ENCODE peak calls at places on chromosomes 3 and 15, in ten cellular contexts. I, J, S, E, R, T, W, M, C and L are unnamed samples.

GRCh38 chr3:43606274-43606673 is 15.5 kb downstream of the ANO10 start:
- DNase-seq in I (no peak), J (peak), S (no peak), E (no peak), R (no peak), T (no peak), W (no peak), M (no peak), C (no peak), L (no peak)

GRCh38 chr3:154540950-154541604 is 111.1 kb upstream of the GPR149 start:
- DNase-seq in I (no peak), J (no peak), S (no peak), E (no peak), R (no peak), T (no peak), W (no peak), M (no peak), C (peak), L (no peak)

GRCh38 chr3:186239321-186239720 is 122.7 kb downstream of the DGKG start:
- DNase-seq in I (no peak), J (peak), S (peak), E (no peak), R (peak), T (no peak), W (peak), M (no peak), C (peak), L (no peak)

GRCh38 chr15:77819271-77819806 is 186.6 kb upstream of the LINGO1 start:
- DNase-seq in I (no peak), J (peak), S (no peak), E (no peak), R (no peak), T (no peak), W (no peak), M (no peak), C (no peak), L (no peak)

GRCh38 chr3:48896991-48897390 is 1.7 kb downstream of the SLC25A20 start:
- DNase-seq in I (no peak), J (no peak), S (no peak), E (no peak), R (peak), T (peak), W (no peak), M (no peak), C (no peak), L (no peak)

GRCh38 chr15:76991741-76992645 is 2.9 kb upstream of the PSTPIP1 start:
- DNase-seq in I (no peak), J (no peak), S (no peak), E (no peak), R (no peak), T (no peak), W (no peak), M (no peak), C (no peak), L (no peak)

GRCh38 chr3:107251819-107252218 is 125.4 kb upstream of the CCDC54 start:
- DNase-seq in I (no peak), J (no peak), S (no peak), E (no peak), R (no peak), T (no peak), W (no peak), M (no peak), C (no peak), L (no peak)

GRCh38 chr3:94036909-94037507 is 8.6 kb upstream of the STX19 start:
- DNase-seq in I (peak), J (peak), S (peak), E (no peak), R (peak), T (peak), W (no peak), M (peak), C (peak), L (no peak)

GRCh38 chr3:67653425-67654098 is 850 bp downstream of the SUCLG2 start:
- DNase-seq in I (peak), J (no peak), S (no peak), E (no peak), R (no peak), T (peak), W (no peak), M (no peak), C (peak), L (no peak)

GRCh38 chr15:59885832-59886231 is 118.3 kb upstream of the FOXB1 start:
- DNase-seq in I (no peak), J (no peak), S (no peak), E (no peak), R (no peak), T (no peak), W (no peak), M (peak), C (peak), L (no peak)

GRCh38 chr3:122410639-122411038 is 5.2 kb downstream of the WDR5B start:
- DNase-seq in I (no peak), J (no peak), S (no peak), E (no peak), R (no peak), T (no peak), W (no peak), M (no peak), C (no peak), L (no peak)

GRCh38 chr3:126621627-126622345 is 33.1 kb downstream of the TXNRD3 start:
- DNase-seq in I (peak), J (no peak), S (peak), E (no peak), R (peak), T (no peak), W (no peak), M (peak), C (peak), L (no peak)

GRCh38 chr3:160279657-160280056 is 54.4 kb downstream of the C3orf80 start:
- DNase-seq in I (no peak), J (no peak), S (no peak), E (no peak), R (no peak), T (no peak), W (no peak), M (no peak), C (no peak), L (no peak)

GRCh38 chr3:5020262-5020722 is 41.1 kb downstream of the BHLHE40 start:
- DNase-seq in I (no peak), J (no peak), S (no peak), E (no peak), R (no peak), T (no peak), W (no peak), M (no peak), C (no peak), L (no peak)

GRCh38 chr15:77456746-77457618 is 36.3 kb downstream of the HMG20A start:
- DNase-seq in I (peak), J (no peak), S (peak), E (no peak), R (peak), T (no peak), W (no peak), M (no peak), C (no peak), L (no peak)

GRCh38 chr3:177482048-177482741 is 284.9 kb upstream of the TBL1XR1 start:
- DNase-seq in I (no peak), J (no peak), S (peak), E (no peak), R (peak), T (no peak), W (no peak), M (no peak), C (no peak), L (no peak)

GRCh38 chr15:83848315-83849050 is 194.6 kb downstream of the ADAMTSL3 start:
- DNase-seq in I (peak), J (no peak), S (peak), E (no peak), R (peak), T (no peak), W (no peak), M (peak), C (peak), L (no peak)

GRCh38 chr3:193987186-193987585 is 148.8 kb upstream of the HES1 start:
- DNase-seq in I (no peak), J (no peak), S (peak), E (no peak), R (no peak), T (no peak), W (no peak), M (no peak), C (no peak), L (no peak)

GRCh38 chr3:78186404-78186803 is 1146.5 kb downstream of the ROBO2 start:
- DNase-seq in I (no peak), J (peak), S (no peak), E (no peak), R (no peak), T (no peak), W (no peak), M (no peak), C (no peak), L (no peak)

GRCh38 chr3:46517016-46517770 is 19.4 kb downstream of the RTP3 start:
- DNase-seq in I (peak), J (no peak), S (peak), E (no peak), R (peak), T (no peak), W (no peak), M (peak), C (peak), L (peak)

GRCh38 chr15:25693321-25694237 is 169.5 kb downstream of the ATP10A start:
- DNase-seq in I (peak), J (peak), S (peak), E (peak), R (peak), T (no peak), W (no peak), M (no peak), C (peak), L (no peak)

GRCh38 chr3:177731644-177732268 is 534.5 kb upstream of the TBL1XR1 start:
- DNase-seq in I (peak), J (no peak), S (peak), E (no peak), R (peak), T (no peak), W (no peak), M (peak), C (peak), L (peak)

GRCh38 chr3:150249776-150250175 is 158.3 kb upstream of the TSC22D2 start:
- DNase-seq in I (no peak), J (no peak), S (no peak), E (no peak), R (no peak), T (no peak), W (no peak), M (no peak), C (no peak), L (no peak)

GRCh38 chr3:69463546-69463945 is 77.7 kb upstream of the FRMD4B start:
- DNase-seq in I (no peak), J (no peak), S (no peak), E (no peak), R (no peak), T (no peak), W (no peak), M (no peak), C (peak), L (no peak)

GRCh38 chr3:94429517-94429916 is 366.7 kb downstream of the NSUN3 start:
- DNase-seq in I (peak), J (no peak), S (no peak), E (no peak), R (no peak), T (no peak), W (no peak), M (no peak), C (peak), L (no peak)

GRCh38 chr3:127809211-127809610 is 13.1 kb downstream of the MGLL start:
- DNase-seq in I (no peak), J (no peak), S (no peak), E (no peak), R (no peak), T (no peak), W (no peak), M (no peak), C (no peak), L (no peak)

GRCh38 chr3:161423911-161424522 is 52.7 kb upstream of the SPTSSB start:
- DNase-seq in I (peak), J (peak), S (peak), E (no peak), R (peak), T (peak), W (no peak), M (peak), C (peak), L (no peak)
- TF ChIP-seq CTCF in I (peak), J (peak), S (peak), E (peak), R (peak), T (peak), W (peak), M (peak), C (peak), L (peak)

GRCh38 chr15:48667701-48668100 is 22.2 kb upstream of the FBN1 start:
- DNase-seq in I (peak), J (no peak), S (peak), E (no peak), R (peak), T (no peak), W (no peak), M (no peak), C (peak), L (no peak)
- H3K4me3 ChIP-seq in I (no peak), J (no peak), S (no peak), E (no peak), R (no peak), T (no peak), W (no peak), M (no peak), C (no peak), L (no peak)

DNA sequence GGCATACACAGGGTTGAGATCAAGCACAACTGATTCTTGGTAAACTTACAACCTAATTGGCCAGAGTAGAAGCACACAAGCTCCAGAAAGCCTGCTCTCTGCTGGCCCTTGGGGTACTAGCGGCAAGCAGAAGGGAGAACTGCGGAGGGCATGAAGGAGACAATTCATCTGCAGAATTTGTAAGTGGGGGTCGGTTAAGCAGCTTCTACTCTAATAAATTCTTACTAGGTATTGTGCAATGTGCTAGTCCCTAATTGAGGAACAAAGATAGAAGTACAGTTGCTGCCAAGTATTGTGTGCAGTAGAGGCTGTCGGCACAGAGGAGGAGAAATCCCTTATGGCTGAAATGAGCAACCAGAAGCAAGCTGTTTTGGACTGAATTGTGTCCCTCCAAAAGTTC is 91.2 kb upstream of the VEPH1 start:
- DNase-seq in I (no peak), J (peak), S (no peak), E (no peak), R (peak), T (no peak), W (no peak), M (no peak), C (peak), L (no peak)
- TF ChIP-seq CTCF in I (no peak), J (peak), S (no peak), E (no peak), R (peak), T (no peak), W (no peak), M (peak), C (peak), L (no peak)

DNA sequence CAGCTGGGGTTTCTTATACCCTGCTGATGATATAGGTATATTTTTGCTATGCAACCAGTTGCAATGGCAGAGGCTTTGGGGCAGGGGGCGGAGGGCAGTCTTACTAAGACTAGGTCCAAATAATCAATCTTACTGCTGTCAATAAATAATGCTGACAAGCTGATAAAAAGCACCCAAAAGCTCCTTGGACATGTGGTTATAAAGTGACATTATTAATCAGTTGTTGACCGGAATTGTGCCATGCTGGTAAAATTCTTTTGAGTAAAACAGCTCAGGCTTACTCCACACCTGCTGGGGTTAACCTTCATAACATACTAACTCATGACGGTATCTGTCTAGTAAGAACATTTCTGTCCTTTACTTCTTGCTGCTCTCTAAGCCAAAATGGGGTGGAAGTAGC is 101.9 kb downstream of the CHST2 start:
- DNase-seq in I (no peak), J (no peak), S (no peak), E (no peak), R (no peak), T (no peak), W (no peak), M (no peak), C (no peak), L (no peak)
- H3K4me3 ChIP-seq in I (no peak), J (no peak), S (no peak), E (no peak), R (no peak), T (no peak), W (no peak), M (no peak), C (no peak), L (no peak)